ENCODE peak calls at places on chromosomes 1 and 21, in eight cellular contexts. C is AG04450, Q is HCEC 1CT, J is dorsolateral prefrontal cortex, Y is kidney tubule cell, F is NCI-H1105, M is H9, B is NCI-H1417. K is an unnamed sample.

GRCh38 chr1:26067432-26067911 is at the start of gene TRIM63:
- DNase-seq in J (no peak), Q (no peak), M (no peak), F (no peak), Y (no peak), C (no peak), B (no peak), K (no peak)

GRCh38 chr1:8182034-8182761 is 135.7 kb upstream of the SLC45A1 start:
- DNase-seq in Q (peak; percentile 68), Y (peak; percentile 63), C (no peak), B (no peak), J (no peak), F (no peak), M (no peak), K (no peak)

GRCh38 chr1:165424454-165425283 is 20.3 kb downstream of the RXRG start:
- DNase-seq in C (no peak), M (no peak), Q (no peak), F (no peak), Y (no peak), B (no peak), J (no peak), K (no peak)

GRCh38 chr1:240417317-240417716 is 194.6 kb downstream of the GREM2 start:
- DNase-seq in F (no peak), Q (peak; percentile 13), B (no peak), C (no peak), M (no peak), J (no peak), Y (no peak), K (no peak)

GRCh38 chr1:17759114-17759513 is 4.0 kb downstream of the ACTL8 start:
- DNase-seq in F (no peak), B (no peak), M (no peak), Q (no peak), Y (peak; percentile 21), J (no peak), C (no peak), K (no peak)

GRCh38 chr21:21146587-21147373 is 148.6 kb downstream of the NCAM2 start:
- DNase-seq in C (no peak), J (no peak), B (no peak), Y (no peak), F (no peak), M (no peak), Q (no peak), K (no peak)

GRCh38 chr1:111989531-111990025 is at the start of gene KCND3:
- DNase-seq in B (peak; percentile 52), C (no peak), Y (peak; percentile 26), M (no peak), Q (no peak), F (peak; percentile 42), J (no peak), K (no peak)

GRCh38 chr1:40344597-40344996 is 27.5 kb upstream of the COL9A2 start:
- DNase-seq in F (no peak), Y (no peak), B (no peak), J (peak; percentile 35), M (no peak), Q (peak; percentile 40), C (peak; percentile 23), K (no peak)

GRCh38 chr1:3056641-3057040 is 12.4 kb upstream of the PRDM16 start:
- DNase-seq in F (no peak), B (no peak), Y (no peak), J (no peak), C (no peak), M (peak; percentile 5), Q (no peak), K (no peak)

GRCh38 chr1:206430031-206430983 is 40.0 kb upstream of the IKBKE start:
- DNase-seq in M (no peak), Y (peak; percentile 10), F (no peak), J (no peak), Q (peak; percentile 89), C (peak; percentile 66), B (no peak), K (no peak)

GRCh38 chr1:39842726-39843305 is 40.5 kb downstream of the TRIT1 start:
- DNase-seq in F (no peak), Q (no peak), B (no peak), Y (no peak), M (no peak), J (no peak), C (no peak), K (no peak)

GRCh38 chr1:225919906-225920305 is 4.1 kb downstream of the PYCR2 start:
- DNase-seq in Y (peak; percentile 85), Q (peak; percentile 20), M (no peak), B (no peak), F (peak; percentile 54), C (peak; percentile 42), J (peak; percentile 90), K (no peak)

GRCh38 chr1:148379697-148380096 is 103.4 kb downstream of the PPIAL4G start:
- DNase-seq in Y (no peak), M (no peak), F (no peak), Q (no peak), B (no peak), J (no peak), C (no peak), K (no peak)

GRCh38 chr1:46277658-46278373 is 25.6 kb downstream of the LRRC41 start:
- DNase-seq in B (peak; percentile 65), C (no peak), M (no peak), J (no peak), Y (no peak), Q (no peak), F (no peak), K (no peak)

GRCh38 chr1:108569097-108569728 is 9.3 kb downstream of the EEIG2 start:
- DNase-seq in M (no peak), C (no peak), J (no peak), B (no peak), Q (no peak), Y (no peak), F (no peak), K (no peak)

GRCh38 chr1:201916649-201917249 is 28.1 kb downstream of the SHISA4 start:
- DNase-seq in C (peak; percentile 79), B (no peak), F (peak; percentile 50), Y (peak; percentile 87), M (no peak), Q (peak; percentile 97), J (no peak), K (no peak)

GRCh38 chr1:14961661-14962267 is 191.8 kb upstream of the TMEM51 start:
- DNase-seq in J (no peak), Y (no peak), B (no peak), M (no peak), Q (no peak), F (no peak), C (no peak), K (no peak)

GRCh38 chr1:95169544-95169943 is 52.4 kb downstream of the TLCD4 start:
- DNase-seq in J (no peak), C (no peak), M (no peak), Q (no peak), B (no peak), F (no peak), Y (peak; percentile 92), K (no peak)

GRCh38 chr1:41537788-41538351 is 53.4 kb upstream of the EDN2 start:
- DNase-seq in Q (peak; percentile 61), B (peak; percentile 89), M (no peak), J (peak; percentile 24), F (peak; percentile 42), Y (peak; percentile 64), C (peak; percentile 69), K (no peak)

K was measured in GM12892.